ENCODE peak calls at places on chromosomes 13 and 19, in five cellular contexts. One of them, this sample, is unnamed.

GRCh38 chr19:49512970-49513745 is 697 bp downstream of the FCGRT start:
- DNase-seq in heart left ventricle: peak
- DNase-seq in neural crest cell: no peak
- DNase-seq in epithelial cell of esophagus: no peak
- DNase-seq in tibial nerve: peak
- DNase-seq in this sample: peak

GRCh38 chr13:27915301-27916207 is 4.2 kb upstream of the PDX1 start:
- DNase-seq in heart left ventricle: no peak
- DNase-seq in neural crest cell: no peak
- DNase-seq in epithelial cell of esophagus: peak
- DNase-seq in tibial nerve: no peak
- DNase-seq in this sample: no peak

GRCh38 chr19:45630463-45630862 is 8.7 kb downstream of the EML2 start:
- DNase-seq in heart left ventricle: no peak
- DNase-seq in neural crest cell: no peak
- DNase-seq in epithelial cell of esophagus: peak
- DNase-seq in tibial nerve: no peak
- DNase-seq in this sample: no peak

GRCh38 chr13:19181621-19182485 is at the start of gene TUBA3C:
- DNase-seq in heart left ventricle: no peak
- DNase-seq in neural crest cell: no peak
- DNase-seq in epithelial cell of esophagus: no peak
- DNase-seq in tibial nerve: no peak
- DNase-seq in this sample: no peak

GRCh38 chr13:51223284-51224270 is 1.4 kb downstream of the FAM124A start:
- DNase-seq in heart left ventricle: peak
- DNase-seq in neural crest cell: no peak
- DNase-seq in epithelial cell of esophagus: no peak
- DNase-seq in tibial nerve: peak
- DNase-seq in this sample: no peak

GRCh38 chr19:35556846-35557538 is 6.5 kb downstream of the ATP4A start:
- DNase-seq in heart left ventricle: no peak
- DNase-seq in neural crest cell: no peak
- DNase-seq in epithelial cell of esophagus: no peak
- DNase-seq in tibial nerve: no peak
- DNase-seq in this sample: no peak

GRCh38 chr19:46784262-46785053 is 3.9 kb downstream of the SLC1A5 start:
- DNase-seq in heart left ventricle: peak
- DNase-seq in neural crest cell: peak
- DNase-seq in epithelial cell of esophagus: peak
- DNase-seq in tibial nerve: peak
- DNase-seq in this sample: peak

GRCh38 chr19:29666634-29667389 is 1.6 kb downstream of the PLEKHF1 start:
- DNase-seq in heart left ventricle: peak
- DNase-seq in neural crest cell: no peak
- DNase-seq in epithelial cell of esophagus: peak
- DNase-seq in tibial nerve: peak
- DNase-seq in this sample: no peak

GRCh38 chr13:39364797-39365468 is 238.1 kb downstream of the LHFPL6 start:
- DNase-seq in heart left ventricle: no peak
- DNase-seq in neural crest cell: no peak
- DNase-seq in epithelial cell of esophagus: peak
- DNase-seq in tibial nerve: no peak
- DNase-seq in this sample: no peak

GRCh38 chr13:98549006-98549727 is 27.7 kb downstream of the STK24 start:
- DNase-seq in heart left ventricle: no peak
- DNase-seq in neural crest cell: no peak
- DNase-seq in epithelial cell of esophagus: peak
- DNase-seq in tibial nerve: no peak
- DNase-seq in this sample: no peak

GRCh38 chr13:74586839-74587238 is 452.6 kb upstream of the KLF12 start:
- DNase-seq in heart left ventricle: no peak
- DNase-seq in neural crest cell: no peak
- DNase-seq in epithelial cell of esophagus: peak
- DNase-seq in tibial nerve: no peak
- DNase-seq in this sample: no peak

GRCh38 chr13:48624858-48625257 is 28.9 kb upstream of the CYSLTR2 start:
- DNase-seq in heart left ventricle: no peak
- DNase-seq in neural crest cell: no peak
- DNase-seq in epithelial cell of esophagus: no peak
- DNase-seq in tibial nerve: peak
- DNase-seq in this sample: no peak

GRCh38 chr13:37127706-37128241 is 22.3 kb upstream of the CSNK1A1L start:
- DNase-seq in heart left ventricle: peak
- DNase-seq in neural crest cell: no peak
- DNase-seq in epithelial cell of esophagus: peak
- DNase-seq in tibial nerve: peak
- DNase-seq in this sample: no peak

GRCh38 chr19:35596366-35596999 is 10.5 kb downstream of the PMIS2 start:
- DNase-seq in heart left ventricle: no peak
- DNase-seq in neural crest cell: no peak
- DNase-seq in epithelial cell of esophagus: no peak
- DNase-seq in tibial nerve: no peak
- DNase-seq in this sample: no peak

GRCh38 chr19:35046461-35046860 is 4.9 kb downstream of the HPN start:
- DNase-seq in heart left ventricle: no peak
- DNase-seq in neural crest cell: no peak
- DNase-seq in epithelial cell of esophagus: no peak
- DNase-seq in tibial nerve: no peak
- DNase-seq in this sample: no peak

GRCh38 chr13:32824671-32825070 is 191.6 kb upstream of the KL start:
- DNase-seq in heart left ventricle: no peak
- DNase-seq in neural crest cell: no peak
- DNase-seq in epithelial cell of esophagus: peak
- DNase-seq in tibial nerve: no peak
- DNase-seq in this sample: no peak

GRCh38 chr13:28059214-28059613 is 41.2 kb downstream of the FLT3 start:
- DNase-seq in heart left ventricle: no peak
- DNase-seq in neural crest cell: peak
- DNase-seq in epithelial cell of esophagus: peak
- DNase-seq in tibial nerve: peak
- DNase-seq in this sample: no peak

GRCh38 chr19:58439576-58440554 is at the start of gene ZNF132:
- DNase-seq in heart left ventricle: peak
- DNase-seq in neural crest cell: peak
- DNase-seq in epithelial cell of esophagus: peak
- DNase-seq in tibial nerve: peak
- DNase-seq in this sample: peak

GRCh38 chr19:8487137-8487851 is 15.1 kb downstream of the PRAM1 start:
- DNase-seq in heart left ventricle: peak
- DNase-seq in neural crest cell: no peak
- DNase-seq in epithelial cell of esophagus: no peak
- DNase-seq in tibial nerve: peak
- DNase-seq in this sample: no peak
- TF ChIP-seq CTCF in heart left ventricle: no peak
- TF ChIP-seq CTCF in neural crest cell: no peak
- TF ChIP-seq CTCF in epithelial cell of esophagus: no peak
- TF ChIP-seq CTCF in tibial nerve: no peak
- TF ChIP-seq CTCF in this sample: no peak

GRCh38 chr13:87792878-87793277 is 121.7 kb downstream of the SLITRK5 start:
- DNase-seq in heart left ventricle: no peak
- DNase-seq in neural crest cell: no peak
- DNase-seq in epithelial cell of esophagus: no peak
- DNase-seq in tibial nerve: no peak
- DNase-seq in this sample: no peak

GRCh38 chr13:87798536-87798935 is 127.4 kb downstream of the SLITRK5 start:
- DNase-seq in heart left ventricle: no peak
- DNase-seq in neural crest cell: no peak
- DNase-seq in epithelial cell of esophagus: no peak
- DNase-seq in tibial nerve: no peak
- DNase-seq in this sample: no peak
- TF ChIP-seq CTCF in heart left ventricle: no peak
- TF ChIP-seq CTCF in neural crest cell: no peak
- TF ChIP-seq CTCF in epithelial cell of esophagus: no peak
- TF ChIP-seq CTCF in tibial nerve: no peak
- TF ChIP-seq CTCF in this sample: no peak

GRCh38 chr19:40225440-40226305 is 816 bp downstream of the CCNP start:
- DNase-seq in heart left ventricle: no peak
- DNase-seq in neural crest cell: no peak
- DNase-seq in epithelial cell of esophagus: no peak
- DNase-seq in tibial nerve: no peak
- DNase-seq in this sample: no peak
- TF ChIP-seq CTCF in heart left ventricle: no peak
- TF ChIP-seq CTCF in neural crest cell: no peak
- TF ChIP-seq CTCF in epithelial cell of esophagus: no peak
- TF ChIP-seq CTCF in tibial nerve: no peak
- TF ChIP-seq CTCF in this sample: no peak

GRCh38 chr19:3687393-3687773 is 12.9 kb downstream of the PIP5K1C start:
- DNase-seq in heart left ventricle: no peak
- DNase-seq in neural crest cell: no peak
- DNase-seq in epithelial cell of esophagus: no peak
- DNase-seq in tibial nerve: no peak
- DNase-seq in this sample: no peak

GRCh38 chr19:3683405-3683865 is 16.8 kb downstream of the PIP5K1C start:
- DNase-seq in heart left ventricle: peak
- DNase-seq in neural crest cell: no peak
- DNase-seq in epithelial cell of esophagus: no peak
- DNase-seq in tibial nerve: no peak
- DNase-seq in this sample: no peak

GRCh38 chr19:3683866-3684816 is 16.1 kb downstream of the PIP5K1C start:
- DNase-seq in heart left ventricle: no peak
- DNase-seq in neural crest cell: no peak
- DNase-seq in epithelial cell of esophagus: no peak
- DNase-seq in tibial nerve: no peak
- DNase-seq in this sample: no peak

GRCh38 chr19:3682741-3683404 is 17.4 kb downstream of the PIP5K1C start:
- DNase-seq in heart left ventricle: peak
- DNase-seq in neural crest cell: no peak
- DNase-seq in epithelial cell of esophagus: no peak
- DNase-seq in tibial nerve: no peak
- DNase-seq in this sample: no peak

GRCh38 chr19:3684817-3685410 is 15.4 kb downstream of the PIP5K1C start:
- DNase-seq in heart left ventricle: no peak
- DNase-seq in neural crest cell: no peak
- DNase-seq in epithelial cell of esophagus: no peak
- DNase-seq in tibial nerve: no peak
- DNase-seq in this sample: no peak
- TF ChIP-seq CTCF in heart left ventricle: no peak
- TF ChIP-seq CTCF in neural crest cell: no peak
- TF ChIP-seq CTCF in epithelial cell of esophagus: no peak
- TF ChIP-seq CTCF in tibial nerve: no peak
- TF ChIP-seq CTCF in this sample: no peak

GRCh38 chr19:12997967-12998940 is 3.0 kb downstream of the NFIX start:
- DNase-seq in heart left ventricle: no peak
- DNase-seq in neural crest cell: no peak
- DNase-seq in epithelial cell of esophagus: no peak
- DNase-seq in tibial nerve: peak
- DNase-seq in this sample: no peak

GRCh38 chr19:12995596-12996541 is 594 bp downstream of the NFIX start:
- DNase-seq in heart left ventricle: no peak
- DNase-seq in neural crest cell: no peak
- DNase-seq in epithelial cell of esophagus: no peak
- DNase-seq in tibial nerve: peak
- DNase-seq in this sample: no peak

GRCh38 chr19:12994701-12995595 is at the start of gene NFIX:
- DNase-seq in heart left ventricle: peak
- DNase-seq in neural crest cell: no peak
- DNase-seq in epithelial cell of esophagus: peak
- DNase-seq in tibial nerve: peak
- DNase-seq in this sample: no peak

GRCh38 chr19:12997225-12997966 is 2.1 kb downstream of the NFIX start:
- DNase-seq in heart left ventricle: no peak
- DNase-seq in neural crest cell: no peak
- DNase-seq in epithelial cell of esophagus: no peak
- DNase-seq in tibial nerve: peak
- DNase-seq in this sample: no peak

DNA sequence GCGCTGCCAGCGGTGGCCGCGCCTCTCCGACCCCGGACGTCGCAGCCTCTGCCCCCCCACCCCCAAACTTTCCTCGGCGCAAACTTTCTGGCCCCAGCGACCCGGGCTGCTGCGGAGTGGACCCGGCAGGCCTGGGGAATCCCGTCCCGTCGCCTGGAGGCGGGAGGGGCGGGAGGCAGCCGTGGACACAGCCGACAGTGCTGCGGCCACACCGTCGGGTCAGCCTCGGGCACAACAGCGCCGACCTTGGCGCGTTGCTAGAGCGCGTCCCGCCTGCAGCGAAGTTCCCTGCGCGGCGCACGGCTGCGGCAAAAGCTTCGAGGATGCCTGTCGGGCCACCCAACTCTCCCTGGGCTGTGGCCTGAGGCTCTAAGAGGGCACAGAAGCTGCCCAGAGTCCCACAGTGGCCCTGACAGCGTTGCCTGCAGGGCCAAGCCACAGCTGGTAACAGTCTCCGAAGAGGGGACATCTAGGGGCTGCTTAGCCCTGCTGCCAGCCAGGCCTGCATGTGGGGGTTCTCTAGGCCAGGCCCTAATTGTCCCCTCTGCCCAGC is 1.3 kb downstream of the NFIX start:
- DNase-seq in heart left ventricle: no peak
- DNase-seq in neural crest cell: no peak
- DNase-seq in epithelial cell of esophagus: no peak
- DNase-seq in tibial nerve: peak
- DNase-seq in this sample: no peak
- TF ChIP-seq CTCF in heart left ventricle: no peak
- TF ChIP-seq CTCF in neural crest cell: no peak
- TF ChIP-seq CTCF in epithelial cell of esophagus: no peak
- TF ChIP-seq CTCF in tibial nerve: no peak
- TF ChIP-seq CTCF in this sample: no peak

GRCh38 chr13:30103161-30103858 is 204.0 kb downstream of the KATNAL1 start:
- DNase-seq in heart left ventricle: no peak
- DNase-seq in neural crest cell: no peak
- DNase-seq in epithelial cell of esophagus: no peak
- DNase-seq in tibial nerve: no peak
- DNase-seq in this sample: no peak

GRCh38 chr13:30107126-30107525 is 200.2 kb downstream of the KATNAL1 start:
- DNase-seq in heart left ventricle: no peak
- DNase-seq in neural crest cell: no peak
- DNase-seq in epithelial cell of esophagus: no peak
- DNase-seq in tibial nerve: peak
- DNase-seq in this sample: no peak

GRCh38 chr13:30107536-30108136 is 199.7 kb downstream of the KATNAL1 start:
- DNase-seq in heart left ventricle: no peak
- DNase-seq in neural crest cell: no peak
- DNase-seq in epithelial cell of esophagus: peak
- DNase-seq in tibial nerve: no peak
- DNase-seq in this sample: no peak

GRCh38 chr13:30108216-30108912 is 199.0 kb downstream of the KATNAL1 start:
- DNase-seq in heart left ventricle: no peak
- DNase-seq in neural crest cell: no peak
- DNase-seq in epithelial cell of esophagus: no peak
- DNase-seq in tibial nerve: no peak
- DNase-seq in this sample: no peak

GRCh38 chr13:30105381-30105780 is 202.0 kb downstream of the KATNAL1 start:
- DNase-seq in heart left ventricle: no peak
- DNase-seq in neural crest cell: no peak
- DNase-seq in epithelial cell of esophagus: no peak
- DNase-seq in tibial nerve: no peak
- DNase-seq in this sample: no peak
- TF ChIP-seq CTCF in heart left ventricle: no peak
- TF ChIP-seq CTCF in neural crest cell: no peak
- TF ChIP-seq CTCF in epithelial cell of esophagus: no peak
- TF ChIP-seq CTCF in tibial nerve: no peak
- TF ChIP-seq CTCF in this sample: no peak

GRCh38 chr13:110444226-110444653 is 117.3 kb downstream of the RAB20 start:
- DNase-seq in heart left ventricle: no peak
- DNase-seq in neural crest cell: no peak
- DNase-seq in epithelial cell of esophagus: peak
- DNase-seq in tibial nerve: peak
- DNase-seq in this sample: no peak
- TF ChIP-seq CTCF in heart left ventricle: peak
- TF ChIP-seq CTCF in neural crest cell: no peak
- TF ChIP-seq CTCF in epithelial cell of esophagus: peak
- TF ChIP-seq CTCF in tibial nerve: no peak
- TF ChIP-seq CTCF in this sample: no peak